ENCODE peak calls at places on chromosome 10, in six cellular contexts. U is SK-N-SH, B is HCT116, Z is K562, J is HepG2, X is GM12878. Q is an unnamed sample. For H4K20me1, the result is how much of the 10 kb centered on the place peaks cover.

GRCh38 chr10:70461397-70462348 is 16.9 kb upstream of the PALD1 start:
- DNase-seq in B (peak), U (peak), Z (peak), J (peak), X (no peak), Q (peak)

GRCh38 chr10:61847087-61847486 is 54.4 kb upstream of the ARID5B start:
- DNase-seq in J (no peak), B (no peak), Z (no peak), X (no peak), U (no peak), Q (no peak)

GRCh38 chr10:43218206-43218950 is 48.5 kb downstream of the RASGEF1A start:
- DNase-seq in J (no peak), B (no peak), U (no peak), X (no peak), Z (no peak), Q (no peak)

GRCh38 chr10:126082067-126082466 is 185.7 kb downstream of the FANK1 start:
- DNase-seq in Z (no peak), X (no peak), J (no peak), U (no peak), B (no peak), Q (no peak)

GRCh38 chr10:121678631-121679174 is 80.5 kb upstream of the FGFR2 start:
- DNase-seq in B (no peak), J (no peak), U (no peak), Z (no peak), X (peak), Q (no peak)

GRCh38 chr10:6052247-6053221 is 9.6 kb downstream of the IL2RA start:
- DNase-seq in J (no peak), U (no peak), X (peak), B (no peak), Z (no peak), Q (no peak)

GRCh38 chr10:32151876-32152275 is 95.7 kb upstream of the KIF5B start:
- DNase-seq in U (no peak), J (no peak), X (no peak), B (no peak), Z (no peak), Q (no peak)

GRCh38 chr10:27506280-27506679 is 2.2 kb downstream of the RAB18 start:
- DNase-seq in J (no peak), Z (no peak), B (no peak), U (no peak), X (no peak), Q (no peak)

GRCh38 chr10:18556522-18557147 is 94.8 kb downstream of the NSUN6 start:
- DNase-seq in X (no peak), B (no peak), Z (no peak), J (no peak), U (no peak), Q (no peak)

GRCh38 chr10:44352316-44353127 is 32.4 kb downstream of the CXCL12 start:
- DNase-seq in X (no peak), U (no peak), J (no peak), Z (no peak), B (no peak), Q (no peak)

GRCh38 chr10:105063796-105064195 is 422.7 kb downstream of the SORCS3 start:
- DNase-seq in B (peak), J (peak), X (no peak), U (peak), Z (peak), Q (peak)

GRCh38 chr10:120415709-120416330 is 41.2 kb upstream of the PLPP4 start:
- DNase-seq in U (no peak), X (no peak), J (no peak), Z (no peak), B (no peak), Q (no peak)

GRCh38 chr10:35398355-35398754 is 62.0 kb downstream of the CCNY start:
- DNase-seq in J (no peak), U (peak), B (no peak), X (no peak), Z (no peak), Q (no peak)

GRCh38 chr10:132104471-132105301 is 38.9 kb downstream of the JAKMIP3 start:
- DNase-seq in J (no peak), U (no peak), B (no peak), Z (no peak), X (no peak), Q (no peak)

GRCh38 chr10:21197006-21197405 is 299.9 kb upstream of the NEBL start:
- DNase-seq in B (no peak), U (no peak), X (no peak), Z (no peak), J (no peak), Q (no peak)

GRCh38 chr10:56258378-56258777 is 102.7 kb downstream of the ZWINT start:
- DNase-seq in Z (no peak), J (no peak), U (no peak), B (no peak), X (no peak), Q (no peak)

GRCh38 chr10:132656283-132657126 is 118.9 kb downstream of the INPP5A start:
- DNase-seq in B (no peak), J (no peak), X (no peak), Z (no peak), U (no peak), Q (no peak)

GRCh38 chr10:116947838-116948529 is 57.0 kb downstream of the SHTN1 start:
- DNase-seq in X (no peak), B (peak), J (peak), Z (no peak), U (no peak), Q (peak)

GRCh38 chr10:23141995-23142394 is 46.6 kb downstream of the MSRB2 start:
- DNase-seq in U (no peak), J (no peak), X (no peak), B (no peak), Z (no peak), Q (no peak)

GRCh38 chr10:72567421-72567820 is 58.5 kb downstream of the MICU1 start:
- DNase-seq in B (peak), X (no peak), J (no peak), U (no peak), Z (no peak), Q (no peak)

GRCh38 chr10:113020425-113020753 is 70.3 kb downstream of the TCF7L2 start:
- DNase-seq in X (no peak), Z (no peak), U (no peak), J (no peak), B (no peak), Q (no peak)

GRCh38 chr10:55630491-55631056 is 730.5 kb downstream of the ZWINT start:
- DNase-seq in B (no peak), Z (no peak), X (no peak), J (no peak), U (peak), Q (peak)

GRCh38 chr10:46528675-46529615 is 27.5 kb downstream of the GPRIN2 start:
- DNase-seq in J (no peak), B (no peak), X (no peak), Z (no peak), U (no peak), Q (no peak)

GRCh38 chr10:74862625-74863024 is 36.2 kb downstream of the KAT6B start:
- DNase-seq in B (no peak), X (no peak), U (no peak), J (no peak), Z (no peak), Q (no peak)
- H2AFZ ChIP-seq in B (no peak), X (no peak), U (no peak), J (no peak), Z (peak), Q (no peak)

DNA sequence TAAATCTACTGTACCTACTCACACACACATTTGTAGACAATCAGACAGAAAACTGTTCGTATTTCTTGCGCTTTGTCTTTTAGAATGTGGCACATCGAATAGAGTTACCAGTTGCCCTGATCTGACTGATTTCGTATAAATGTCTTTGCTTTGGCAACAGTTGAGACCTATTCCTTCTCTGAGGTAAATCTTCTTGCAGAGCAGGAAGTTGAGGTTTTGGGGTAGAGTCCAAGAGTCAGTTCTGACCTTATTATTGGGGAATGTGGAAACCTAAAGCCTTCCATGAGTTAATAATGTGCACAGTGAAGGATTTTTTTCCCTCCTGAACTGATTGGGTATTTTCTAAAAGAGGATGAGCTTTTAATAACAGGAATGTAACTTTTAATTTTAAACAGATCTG is 135.3 kb downstream of the KIAA1217 start:
- DNase-seq in Z (no peak), X (no peak), B (no peak), U (peak), J (peak), Q (no peak)
- TF ChIP-seq REST in Z (no peak), X (no peak), B (no peak), U (peak), J (no peak), Q (no peak)

DNA sequence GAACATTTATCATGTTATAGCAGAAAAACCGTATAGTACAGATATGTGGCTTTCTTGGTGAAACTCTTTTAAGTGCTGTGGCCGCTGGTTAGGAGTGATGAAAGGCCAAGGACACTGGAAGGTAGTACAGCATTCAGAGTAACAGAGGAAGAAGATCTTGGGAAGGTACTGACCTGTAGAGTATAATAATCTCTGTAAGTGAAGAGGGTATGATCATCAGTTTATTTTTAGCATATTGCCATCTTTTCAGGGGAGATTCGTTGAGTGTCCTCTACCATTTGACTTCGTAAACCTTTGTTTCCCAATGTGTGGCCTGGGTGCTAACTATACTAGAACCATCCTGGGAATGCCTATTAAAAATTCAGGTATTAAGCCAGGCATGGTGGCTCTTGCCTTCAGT is 44.6 kb downstream of the WAC start:
- DNase-seq in Z (no peak), J (no peak), U (no peak), B (no peak), X (no peak), Q (no peak)
- H4K20me1 ChIP-seq in Z (under half), J (half or more), U (half or more), B (half or more), X (under half), Q (half or more)

GRCh38 chr10:79005126-79005820 is 63.5 kb upstream of the ZMIZ1 start:
- DNase-seq in Z (no peak), U (no peak), J (no peak), B (no peak), X (no peak), Q (no peak)

GRCh38 chr10:79001082-79001885 is 67.5 kb upstream of the ZMIZ1 start:
- DNase-seq in B (no peak), U (no peak), J (no peak), X (no peak), Z (no peak), Q (no peak)

GRCh38 chr10:79002336-79002735 is 66.4 kb upstream of the ZMIZ1 start:
- DNase-seq in Z (no peak), X (no peak), J (no peak), B (no peak), U (no peak), Q (no peak)

GRCh38 chr10:79004311-79004710 is 64.5 kb upstream of the ZMIZ1 start:
- DNase-seq in X (no peak), U (no peak), Z (no peak), B (no peak), J (no peak), Q (no peak)

DNA sequence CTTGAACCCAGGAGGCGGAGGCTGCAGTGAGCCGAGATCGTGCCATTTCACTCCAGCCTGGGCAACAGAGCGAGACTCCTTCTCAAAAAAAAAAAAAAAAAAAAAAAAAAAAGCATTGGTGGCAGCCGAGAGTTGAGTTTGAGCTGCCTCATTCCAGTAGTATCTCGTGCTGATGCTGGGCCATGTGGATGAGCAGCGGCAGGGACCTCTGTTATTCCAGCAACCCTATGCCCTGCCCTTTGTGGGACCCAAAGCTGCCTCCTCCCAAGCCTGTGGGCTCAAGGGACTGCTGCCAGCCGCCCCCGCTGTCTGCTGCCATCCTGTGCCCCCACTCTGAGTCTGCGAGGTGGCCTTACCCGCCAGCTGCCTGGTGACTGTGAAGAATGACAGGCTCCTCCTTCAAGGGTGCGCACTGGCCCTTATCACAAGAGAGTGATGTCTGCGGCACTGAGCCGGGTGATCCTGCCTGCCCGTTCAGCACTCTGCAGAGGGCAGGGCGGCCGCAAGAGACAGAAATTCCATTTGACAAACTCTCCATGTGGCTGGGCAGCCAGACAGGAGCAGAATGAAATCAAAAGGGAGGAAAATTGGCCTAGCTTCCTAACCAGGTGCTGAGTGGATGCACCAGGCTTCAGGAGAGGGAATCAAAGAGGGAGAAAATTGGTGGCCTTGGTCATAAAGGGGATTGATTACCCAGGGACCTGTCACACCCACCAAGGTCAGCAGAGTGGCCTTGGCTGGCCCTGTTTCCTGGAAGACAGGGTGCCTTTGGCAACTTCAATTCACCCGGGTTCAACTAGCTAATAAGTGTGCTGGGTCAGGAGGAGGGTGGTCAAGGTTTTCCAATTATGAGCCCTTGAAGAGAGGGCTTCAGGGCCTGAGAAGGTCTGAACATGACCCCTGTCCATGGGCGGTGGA is 65.3 kb upstream of the ZMIZ1 start:
- DNase-seq in J (no peak), Z (no peak), B (no peak), U (peak), X (no peak), Q (no peak)
- H2AFZ ChIP-seq in J (no peak), Z (no peak), B (no peak), U (no peak), X (no peak), Q (no peak)

GRCh38 chr10:30455816-30456215 is 21.8 kb downstream of the MAP3K8 start:
- DNase-seq in J (no peak), B (no peak), Z (no peak), U (no peak), X (no peak), Q (no peak)
- TF ChIP-seq REST in J (no peak), B (no peak), Z (no peak), U (no peak), X (no peak), Q (no peak)

GRCh38 chr10:7317799-7318446 is 92.9 kb downstream of the SFMBT2 start:
- DNase-seq in U (no peak), B (no peak), X (no peak), Z (no peak), J (no peak), Q (no peak)
- H4K20me1 ChIP-seq in U (under half), B (under half), X (under half), Z (under half), J (under half), Q (under half)

DNA sequence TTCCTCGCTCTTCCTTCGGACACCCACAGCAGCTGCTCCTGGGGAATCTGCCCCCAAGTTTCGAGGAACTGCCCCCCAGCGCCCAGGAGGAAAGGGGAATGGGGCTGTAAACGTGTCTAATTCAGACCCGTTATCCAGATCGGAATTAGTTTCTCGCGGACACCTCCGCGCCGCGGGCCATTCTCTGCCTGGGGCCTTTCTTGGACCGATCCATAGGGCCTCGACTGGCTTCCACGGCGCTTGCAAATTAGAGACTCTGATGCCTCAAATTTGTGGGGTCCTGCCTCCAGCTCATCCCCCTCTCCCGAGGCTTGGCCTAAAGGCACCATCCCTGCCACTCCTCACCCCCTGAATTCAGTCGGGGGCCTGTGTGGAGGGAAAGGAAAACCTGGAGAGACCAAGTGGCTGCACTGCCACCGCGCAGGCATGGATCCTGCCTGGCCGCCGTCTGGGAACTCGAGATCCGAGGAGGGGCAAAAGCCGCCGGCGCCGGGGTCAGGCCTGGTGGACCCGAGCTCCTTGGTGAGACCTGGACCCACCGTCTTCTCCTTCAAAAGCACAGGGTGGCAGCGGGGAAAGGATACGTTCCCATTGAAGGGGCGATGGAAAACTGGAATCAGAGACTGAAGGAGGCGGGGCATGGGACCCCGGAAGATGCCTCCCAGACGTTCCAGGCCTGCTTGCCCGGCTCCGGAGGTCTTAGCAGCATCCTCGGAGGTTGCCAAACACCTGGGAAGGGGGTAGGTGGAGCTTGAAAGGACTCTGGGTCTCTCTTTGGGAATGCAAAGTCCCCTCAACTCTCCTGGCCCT is 13.7 kb downstream of the LBX1 start:
- DNase-seq in U (peak), B (no peak), J (no peak), X (no peak), Z (no peak), Q (peak)
- H2AFZ ChIP-seq in U (no peak), B (no peak), J (no peak), X (no peak), Z (no peak), Q (no peak)